ENCODE peak calls at places on chromosomes 7 and 10, in seven cellular contexts. P is neural progenitor cell; Y is transverse colon; W is adipocyte; H is H1; S is CD8-positive, alpha-beta T cell; B is tibial nerve. T is an unnamed sample. For H3K27me3, H3K36me3 and H3K4me1, the result is how much of the 10 kb centered on the place peaks cover.

GRCh38 chr7:95690367-95690947 is 81.9 kb upstream of the DYNC1I1 start:
- DNase-seq in P (peak), Y (no peak), W (peak), H (no peak), S (no peak), B (no peak), T (peak)

GRCh38 chr7:107394831-107395230 is 75.0 kb upstream of the GPR22 start:
- DNase-seq in P (no peak), Y (no peak), W (peak), H (no peak), S (no peak), B (no peak), T (no peak)

GRCh38 chr10:3426190-3426845 is 253.7 kb upstream of the PITRM1 start:
- DNase-seq in P (no peak), Y (peak), W (peak), H (no peak), S (no peak), B (no peak), T (no peak)

GRCh38 chr10:71827828-71828227 is 23.2 kb downstream of the PSAP start:
- DNase-seq in P (no peak), Y (no peak), W (no peak), H (no peak), S (no peak), B (no peak), T (no peak)

GRCh38 chr7:100683659-100684533 is 10.2 kb downstream of the GIGYF1 start:
- DNase-seq in P (no peak), Y (no peak), W (no peak), H (no peak), S (no peak), B (no peak), T (no peak)

GRCh38 chr7:150685219-150686029 is at the start of gene GIMAP2:
- DNase-seq in P (no peak), Y (no peak), W (peak), H (no peak), S (no peak), B (no peak), T (no peak)

GRCh38 chr10:98664329-98665042 is 217.8 kb upstream of the HPS1 start:
- DNase-seq in P (peak), Y (peak), W (peak), H (no peak), S (peak), B (no peak), T (no peak)

GRCh38 chr10:8039323-8039922 is 15.1 kb upstream of the GATA3 start:
- DNase-seq in P (peak), Y (no peak), W (no peak), H (no peak), S (no peak), B (no peak), T (no peak)

GRCh38 chr10:77156406-77156879 is 481.2 kb downstream of the KCNMA1 start:
- DNase-seq in P (no peak), Y (peak), W (peak), H (no peak), S (no peak), B (no peak), T (no peak)

GRCh38 chr7:115851291-115851690 is 179.3 kb downstream of the TFEC start:
- DNase-seq in P (peak), Y (no peak), W (peak), H (no peak), S (no peak), B (no peak), T (no peak)

GRCh38 chr7:24472093-24472492 is 101.2 kb upstream of the PALS2 start:
- DNase-seq in P (no peak), Y (no peak), W (no peak), H (no peak), S (no peak), B (no peak), T (no peak)

GRCh38 chr7:108001759-108002725 is 919 bp downstream of the LAMB1 start:
- DNase-seq in P (peak), Y (peak), W (peak), H (no peak), S (no peak), B (no peak), T (peak)

GRCh38 chr10:20254078-20254477 is 437.8 kb downstream of the PLXDC2 start:
- DNase-seq in P (no peak), Y (no peak), W (no peak), H (no peak), S (no peak), B (no peak), T (no peak)

GRCh38 chr7:137006293-137006692 is 137.8 kb downstream of the CHRM2 start:
- DNase-seq in P (no peak), Y (no peak), W (peak), H (no peak), S (no peak), B (no peak), T (no peak)

GRCh38 chr7:96026606-96027005 is 254.3 kb downstream of the DYNC1I1 start:
- DNase-seq in P (no peak), Y (no peak), W (no peak), H (no peak), S (no peak), B (no peak), T (peak)

GRCh38 chr10:131817866-131818509 is 82.8 kb upstream of the PPP2R2D start:
- DNase-seq in P (no peak), Y (no peak), W (no peak), H (no peak), S (no peak), B (no peak), T (no peak)

DNA sequence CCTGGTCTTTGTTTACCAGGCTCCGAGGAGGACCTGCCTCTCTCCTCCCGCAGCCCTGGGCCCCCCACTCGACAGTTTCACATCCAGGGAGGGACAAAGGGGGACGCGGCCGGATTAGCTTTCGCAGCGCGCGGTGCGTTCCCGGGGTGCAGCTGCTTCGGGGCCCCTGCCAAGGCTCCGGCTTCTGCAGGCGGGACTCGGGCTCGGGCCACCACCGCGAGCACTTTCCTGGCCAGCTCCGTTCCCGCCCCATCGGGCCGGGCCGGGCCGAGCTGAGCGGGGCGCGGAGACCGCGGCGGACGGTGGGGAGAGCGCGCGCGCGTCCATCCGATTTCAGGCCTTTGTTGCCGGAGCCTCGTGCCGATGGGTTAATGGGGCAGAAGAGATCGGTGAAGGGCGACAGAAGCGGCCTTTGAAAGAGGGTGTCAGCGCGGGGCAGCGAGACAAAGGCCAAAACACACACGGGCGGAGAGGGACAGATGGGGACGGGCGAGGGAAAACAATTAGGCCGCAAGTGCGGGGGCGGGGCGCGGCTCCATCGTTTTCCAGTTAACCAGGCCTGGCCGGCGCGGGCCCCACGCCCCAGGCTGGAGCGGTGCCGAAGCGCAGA is 8.5 kb upstream of the UNCX start:
- DNase-seq in P (peak), Y (no peak), W (no peak), H (no peak), S (no peak), B (no peak), T (no peak)
- H3K27me3 ChIP-seq in P (half or more), Y (half or more), W (half or more), H (half or more), S (under half), B (under half), T (half or more)

GRCh38 chr7:86908948-86909347 is 150.5 kb downstream of the ELAPOR2 start:
- DNase-seq in P (peak), Y (no peak), W (peak), H (no peak), S (no peak), B (no peak), T (no peak)
- H3K36me3 ChIP-seq in P (under half), Y (under half), W (under half), H (under half), S (under half), B (under half), T (under half)

GRCh38 chr10:35133586-35133985 is 6.9 kb downstream of the CREM start:
- DNase-seq in P (no peak), Y (no peak), W (no peak), H (no peak), S (no peak), B (no peak), T (no peak)
- H3K4me1 ChIP-seq in P (under half), Y (under half), W (under half), H (under half), S (under half), B (under half), T (under half)

GRCh38 chr7:154862153-154862791 is 140.7 kb downstream of the PAXIP1 start:
- DNase-seq in P (no peak), Y (no peak), W (no peak), H (no peak), S (no peak), B (no peak), T (no peak)

GRCh38 chr7:154861589-154861988 is 141.3 kb downstream of the PAXIP1 start:
- DNase-seq in P (no peak), Y (no peak), W (no peak), H (no peak), S (no peak), B (no peak), T (no peak)

GRCh38 chr7:154865984-154866685 is 136.8 kb downstream of the PAXIP1 start:
- DNase-seq in P (no peak), Y (no peak), W (no peak), H (no peak), S (no peak), B (no peak), T (no peak)

GRCh38 chr7:154864531-154864908 is 138.4 kb downstream of the PAXIP1 start:
- DNase-seq in P (no peak), Y (no peak), W (no peak), H (no peak), S (no peak), B (no peak), T (no peak)

GRCh38 chr7:154863766-154864530 is 139.0 kb downstream of the PAXIP1 start:
- DNase-seq in P (no peak), Y (no peak), W (no peak), H (no peak), S (no peak), B (no peak), T (no peak)
- H3K27me3 ChIP-seq in P (under half), Y (under half), W (under half), H (under half), S (under half), B (under half), T (under half)

GRCh38 chr10:5809541-5810154 is 3.6 kb downstream of the GDI2 start:
- DNase-seq in P (no peak), Y (no peak), W (peak), H (no peak), S (no peak), B (no peak), T (no peak)

GRCh38 chr10:5806745-5807144 is 6.5 kb downstream of the GDI2 start:
- DNase-seq in P (no peak), Y (no peak), W (no peak), H (no peak), S (no peak), B (no peak), T (no peak)

GRCh38 chr10:5805680-5806079 is 7.6 kb downstream of the GDI2 start:
- DNase-seq in P (no peak), Y (no peak), W (no peak), H (no peak), S (no peak), B (no peak), T (no peak)

GRCh38 chr10:5800782-5801181 is 12.5 kb downstream of the GDI2 start:
- DNase-seq in P (no peak), Y (no peak), W (no peak), H (no peak), S (no peak), B (no peak), T (no peak)

GRCh38 chr10:5805260-5805659 is 8.0 kb downstream of the GDI2 start:
- DNase-seq in P (no peak), Y (no peak), W (no peak), H (no peak), S (no peak), B (no peak), T (no peak)
- H3K36me3 ChIP-seq in P (under half), Y (under half), W (under half), H (under half), S (under half), B (under half), T (half or more)

DNA sequence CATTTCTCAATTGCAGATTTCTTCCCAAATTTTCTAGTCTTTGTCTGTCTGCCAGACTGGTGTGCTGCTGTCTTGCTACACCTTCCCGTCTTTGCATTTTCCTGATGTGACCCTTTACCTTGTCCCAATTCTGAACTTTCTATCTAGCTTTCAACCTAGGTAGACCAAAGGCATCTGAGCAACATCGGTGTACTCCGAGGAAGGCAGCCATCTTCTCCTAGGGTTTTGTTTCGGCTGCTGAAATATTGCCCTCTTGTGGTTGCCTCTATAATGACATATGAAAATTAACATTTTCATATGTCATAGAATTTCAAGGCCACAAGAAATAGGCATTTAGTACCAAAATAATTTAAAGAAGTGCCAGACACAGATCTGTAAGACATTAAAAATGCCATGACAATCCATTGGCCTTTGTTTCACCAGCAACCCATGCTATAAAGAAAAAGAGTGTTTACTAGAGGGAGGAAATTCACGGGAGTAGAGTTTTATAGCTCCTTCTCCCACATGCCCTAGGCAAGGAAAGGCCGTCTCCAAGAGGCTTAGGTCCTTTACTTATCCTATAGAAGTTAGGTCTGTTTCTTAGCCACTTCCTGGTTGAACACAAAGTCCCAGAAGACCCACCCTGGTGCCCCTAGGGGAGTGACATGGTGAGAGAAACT is 23.4 kb downstream of the OR9A2 start:
- DNase-seq in P (peak), Y (no peak), W (peak), H (no peak), S (peak), B (no peak), T (no peak)
- H3K4me1 ChIP-seq in P (under half), Y (under half), W (under half), H (under half), S (under half), B (under half), T (under half)

GRCh38 chr7:49771427-49772176 is 1.8 kb upstream of the VWC2 start:
- DNase-seq in P (no peak), Y (no peak), W (no peak), H (no peak), S (no peak), B (no peak), T (no peak)
- H3K27me3 ChIP-seq in P (half or more), Y (half or more), W (under half), H (half or more), S (under half), B (under half), T (under half)

GRCh38 chr7:8228068-8228467 is 33.9 kb downstream of the ICA1 start:
- DNase-seq in P (no peak), Y (no peak), W (no peak), H (no peak), S (no peak), B (no peak), T (no peak)

GRCh38 chr7:8226526-8226925 is 35.4 kb downstream of the ICA1 start:
- DNase-seq in P (no peak), Y (no peak), W (no peak), H (no peak), S (no peak), B (no peak), T (no peak)

GRCh38 chr7:8229927-8230326 is 32.0 kb downstream of the ICA1 start:
- DNase-seq in P (no peak), Y (no peak), W (no peak), H (no peak), S (no peak), B (no peak), T (no peak)

GRCh38 chr7:8232999-8233847 is 28.7 kb downstream of the ICA1 start:
- DNase-seq in P (no peak), Y (no peak), W (no peak), H (no peak), S (no peak), B (no peak), T (no peak)

DNA sequence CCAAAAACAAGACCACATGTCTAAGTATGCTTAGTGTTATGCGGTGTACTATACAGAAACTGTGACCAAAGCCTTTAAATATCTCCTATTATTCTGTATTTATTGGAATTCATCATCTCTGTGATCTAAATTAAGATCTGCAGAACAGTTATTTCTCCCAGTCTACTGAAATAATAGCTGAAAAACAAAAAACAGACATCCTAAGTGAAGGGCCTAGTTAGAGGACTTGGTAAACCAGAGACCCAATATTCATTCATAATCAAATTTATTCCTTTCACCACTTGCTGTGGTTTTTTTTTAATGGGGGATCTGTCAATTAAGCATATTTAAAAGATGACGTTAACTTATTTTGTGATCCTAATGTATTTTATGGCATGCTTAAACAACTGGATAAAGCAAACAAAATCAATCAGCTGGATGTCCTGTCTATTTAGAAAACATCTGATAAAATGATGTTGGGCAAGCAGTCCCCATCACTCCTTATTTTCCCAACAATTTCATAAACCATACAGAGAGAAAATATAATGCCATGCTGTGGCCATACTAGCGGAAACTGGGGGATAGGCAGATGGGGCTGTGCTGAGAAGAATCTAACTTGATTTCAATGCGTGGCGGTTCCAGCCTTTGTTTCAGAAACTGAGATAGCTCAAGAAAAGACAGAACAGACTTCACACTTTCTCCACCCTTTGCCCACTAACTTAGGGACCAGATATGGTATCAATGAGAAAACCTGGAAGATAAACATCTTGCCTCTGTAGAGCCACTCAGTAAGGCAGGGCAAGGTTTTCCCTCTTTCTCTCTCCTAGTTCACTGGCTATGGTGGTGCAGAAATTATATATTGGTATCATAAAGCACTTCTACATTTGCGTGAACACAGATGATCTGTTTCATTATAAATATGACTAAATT is 32.9 kb downstream of the ICA1 start:
- DNase-seq in P (no peak), Y (no peak), W (no peak), H (no peak), S (no peak), B (no peak), T (no peak)
- H3K36me3 ChIP-seq in P (under half), Y (under half), W (under half), H (under half), S (under half), B (under half), T (under half)

GRCh38 chr10:119287613-119287991 is 80.2 kb downstream of the GRK5 start:
- DNase-seq in P (no peak), Y (no peak), W (no peak), H (no peak), S (no peak), B (no peak), T (no peak)
- H3K4me1 ChIP-seq in P (under half), Y (under half), W (under half), H (under half), S (half or more), B (half or more), T (under half)